ENCODE peak calls at places on chromosome 21, in six cellular contexts. D is CD4-positive, CD25-positive, alpha-beta regulatory T cell; J is IMR-90; C is neuronal stem cell; N is left lung; F is tibial artery. P is an unnamed sample.
A peak's percentile ranks its signal among the peaks of the same experiment; 100 is the strongest.

GRCh38 chr21:41885341-41886024 is 6.3 kb upstream of the PRDM15 start:
- DNase-seq in D (no peak), J (peak; percentile 53), C (no peak), N (no peak), F (no peak), P (no peak)

GRCh38 chr21:34008618-34009017 is 64.8 kb upstream of the MRPS6 start:
- DNase-seq in D (no peak), J (no peak), C (no peak), N (no peak), F (no peak), P (no peak)

GRCh38 chr21:17829472-17829871 is 10.3 kb upstream of the C21orf91 start:
- DNase-seq in D (no peak), J (peak; percentile 84), C (no peak), N (no peak), F (no peak), P (no peak)

GRCh38 chr21:32917392-32918135 is 108.2 kb upstream of the OLIG2 start:
- DNase-seq in D (no peak), J (no peak), C (no peak), N (no peak), F (no peak), P (no peak)

GRCh38 chr21:42491328-42491727 is 4.7 kb downstream of the RSPH1 start:
- DNase-seq in D (no peak), J (no peak), C (no peak), N (no peak), F (no peak), P (no peak)

GRCh38 chr21:21101911-21102310 is 103.7 kb downstream of the NCAM2 start:
- DNase-seq in D (no peak), J (peak; percentile 85), C (peak; percentile 36), N (no peak), F (no peak), P (peak; percentile 52)

GRCh38 chr21:31198575-31198974 is 145.5 kb downstream of the TIAM1 start:
- DNase-seq in D (peak; percentile 73), J (peak; percentile 62), C (peak; percentile 37), N (no peak), F (no peak), P (no peak)

GRCh38 chr21:29029524-29029923 is 5.1 kb downstream of the USP16 start:
- DNase-seq in D (no peak), J (no peak), C (no peak), N (no peak), F (no peak), P (no peak)

GRCh38 chr21:41751621-41752020 is 15.2 kb downstream of the RIPK4 start:
- DNase-seq in D (no peak), J (no peak), C (no peak), N (no peak), F (no peak), P (no peak)

GRCh38 chr21:18772876-18773275 is 369.3 kb upstream of the TMPRSS15 start:
- DNase-seq in D (no peak), J (no peak), C (no peak), N (no peak), F (no peak), P (no peak)

GRCh38 chr21:21111309-21111920 is 113.2 kb downstream of the NCAM2 start:
- DNase-seq in D (no peak), J (no peak), C (no peak), N (no peak), F (no peak), P (no peak)

GRCh38 chr21:45322231-45322959 is 34.7 kb upstream of the POFUT2 start:
- DNase-seq in D (no peak), J (no peak), C (no peak), N (no peak), F (peak; percentile 67), P (no peak)

GRCh38 chr21:45319461-45320211 is 31.9 kb upstream of the POFUT2 start:
- DNase-seq in D (no peak), J (peak; percentile 77), C (no peak), N (no peak), F (peak; percentile 95), P (no peak)

GRCh38 chr21:45320261-45320990 is 32.7 kb upstream of the POFUT2 start:
- DNase-seq in D (no peak), J (no peak), C (no peak), N (peak; percentile 61), F (peak; percentile 88), P (no peak)

GRCh38 chr21:45322960-45323461 is 35.3 kb upstream of the POFUT2 start:
- DNase-seq in D (no peak), J (no peak), C (no peak), N (no peak), F (peak; percentile 98), P (no peak)

DNA sequence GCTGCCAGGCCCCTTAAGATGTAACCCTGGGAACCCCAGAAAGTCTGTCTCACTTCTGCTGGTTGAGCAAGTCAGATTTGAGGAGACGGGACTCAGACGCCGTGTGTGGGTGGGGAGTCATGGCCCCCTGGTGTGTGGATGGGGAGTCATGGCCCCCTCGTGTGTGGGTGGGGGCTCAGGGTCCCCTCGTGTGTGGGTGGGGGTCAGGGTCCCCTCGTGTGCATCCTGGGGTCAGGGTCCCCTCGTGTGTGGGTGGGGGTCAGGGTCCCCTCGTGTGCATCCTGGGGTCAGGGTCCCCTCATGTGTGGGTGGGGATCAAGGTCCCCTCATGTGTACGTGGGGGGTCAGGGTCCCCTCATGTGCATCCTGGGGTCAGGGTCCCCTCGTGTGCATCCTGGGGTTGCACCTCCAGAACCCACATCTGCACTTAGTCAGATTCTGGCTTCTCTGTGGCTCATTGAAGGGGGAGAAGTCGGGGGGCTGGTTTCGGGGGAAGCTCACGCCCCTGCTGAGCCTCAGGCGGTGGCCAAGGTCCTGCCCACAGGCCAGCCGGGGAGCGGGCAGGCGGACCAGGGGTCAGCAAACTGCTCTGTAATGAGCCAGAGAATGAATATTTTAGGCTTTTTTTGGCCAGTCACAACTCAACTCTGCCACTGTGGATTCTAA is 33.4 kb upstream of the POFUT2 start:
- DNase-seq in D (no peak), J (no peak), C (no peak), N (no peak), F (peak; percentile 66), P (no peak)
- H3K4me1 ChIP-seq in D (peaks cover 17% of the 10 kb centered on the region), J (peaks cover 47% of the 10 kb centered on the region), C (peaks cover 19% of the 10 kb centered on the region), N (peaks cover 47% of the 10 kb centered on the region), F (peaks cover 82% of the 10 kb centered on the region), P (peaks cover 13% of the 10 kb centered on the region)

DNA sequence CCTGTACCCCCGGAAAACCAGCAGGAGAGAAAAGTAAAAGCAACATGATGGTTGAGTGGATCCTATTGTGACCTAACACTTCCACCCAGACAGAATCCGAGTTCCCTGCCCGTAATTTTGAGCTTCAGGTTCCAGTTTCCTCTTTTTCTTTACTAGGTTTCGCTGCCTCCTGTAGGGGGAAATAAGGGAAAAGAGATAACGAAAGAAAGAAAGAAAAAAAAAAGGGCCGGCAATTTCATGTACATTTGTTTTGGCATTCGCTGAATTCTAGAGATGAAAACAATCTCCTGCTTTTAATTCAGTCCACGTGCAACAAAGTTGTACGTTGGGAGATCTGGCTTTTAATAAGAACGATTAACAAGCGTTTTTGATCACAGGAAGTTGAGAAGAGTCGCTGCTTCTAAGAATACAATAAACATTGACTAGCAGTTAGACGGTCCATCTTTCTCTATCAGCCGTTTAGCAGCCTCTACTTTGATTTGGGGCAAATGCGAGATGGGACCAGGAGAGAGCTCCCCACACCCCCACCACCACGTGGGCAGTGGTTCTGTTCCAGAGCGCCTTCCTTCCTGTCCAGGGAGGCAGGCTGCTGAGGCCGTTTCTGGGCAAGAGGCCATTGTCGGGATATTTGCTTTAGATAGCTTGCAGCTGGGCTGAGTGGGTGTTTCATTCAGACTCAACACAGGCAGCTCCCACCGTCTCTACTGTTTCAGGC is 155.9 kb upstream of the RUNX1 start:
- DNase-seq in D (peak; percentile 47), J (peak; percentile 98), C (no peak), N (peak; percentile 82), F (peak; percentile 81), P (no peak)
- H3K4me3 ChIP-seq in D (peak overlapping the region; percentile 87), J (peak overlapping the region; percentile 25), C (no peak overlapping the region), N (peak overlapping the region; percentile 23), F (peak overlapping the region; percentile 30), P (no peak overlapping the region)

GRCh38 chr21:35144978-35145377 is 95.9 kb upstream of the RUNX1 start:
- DNase-seq in D (no peak), J (no peak), C (no peak), N (no peak), F (no peak), P (no peak)

GRCh38 chr21:35145626-35146236 is 96.6 kb upstream of the RUNX1 start:
- DNase-seq in D (no peak), J (no peak), C (no peak), N (no peak), F (no peak), P (no peak)

GRCh38 chr21:35149698-35150097 is 100.6 kb upstream of the RUNX1 start:
- DNase-seq in D (no peak), J (peak; percentile 39), C (no peak), N (no peak), F (no peak), P (no peak)

GRCh38 chr21:35150562-35151226 is 101.6 kb upstream of the RUNX1 start:
- DNase-seq in D (no peak), J (peak; percentile 73), C (no peak), N (no peak), F (no peak), P (no peak)

DNA sequence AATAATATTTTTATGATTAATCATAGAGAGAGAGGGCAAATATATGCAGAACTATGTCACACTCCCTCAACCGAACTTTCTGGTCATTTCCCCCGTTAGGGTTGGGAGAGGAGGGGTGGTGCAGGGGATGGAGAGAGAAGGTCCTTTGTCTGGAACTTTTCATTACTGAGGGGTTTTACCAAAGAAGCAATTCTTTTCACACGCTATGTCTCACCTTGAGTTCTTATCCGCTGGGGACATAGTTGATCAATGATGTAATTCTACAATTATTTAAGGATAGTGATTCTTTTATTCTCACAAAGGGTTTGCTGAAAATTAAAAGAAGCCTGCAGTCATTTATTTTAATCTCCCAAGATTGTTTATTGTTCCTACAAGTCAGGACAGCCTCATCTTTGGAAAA is 98.3 kb upstream of the RUNX1 start:
- DNase-seq in D (no peak), J (no peak), C (no peak), N (no peak), F (no peak), P (no peak)
- H3K4me1 ChIP-seq in D (no peaks in the 10 kb centered on the region), J (peaks cover 6% of the 10 kb centered on the region), C (peaks cover 2% of the 10 kb centered on the region), N (no peaks in the 10 kb centered on the region), F (no peaks in the 10 kb centered on the region), P (no peaks in the 10 kb centered on the region)

GRCh38 chr21:44486302-44486701 is 31.0 kb downstream of the LRRC3 start:
- DNase-seq in D (no peak), J (no peak), C (no peak), N (no peak), F (no peak), P (no peak)

GRCh38 chr21:44485796-44486195 is 30.5 kb downstream of the LRRC3 start:
- DNase-seq in D (peak; percentile 10), J (no peak), C (no peak), N (no peak), F (no peak), P (no peak)

GRCh38 chr21:44483288-44484237 is 28.3 kb downstream of the LRRC3 start:
- DNase-seq in D (no peak), J (peak; percentile 6), C (no peak), N (no peak), F (no peak), P (no peak)

GRCh38 chr21:44484498-44485253 is 29.4 kb downstream of the LRRC3 start:
- DNase-seq in D (no peak), J (no peak), C (no peak), N (no peak), F (no peak), P (no peak)

DNA sequence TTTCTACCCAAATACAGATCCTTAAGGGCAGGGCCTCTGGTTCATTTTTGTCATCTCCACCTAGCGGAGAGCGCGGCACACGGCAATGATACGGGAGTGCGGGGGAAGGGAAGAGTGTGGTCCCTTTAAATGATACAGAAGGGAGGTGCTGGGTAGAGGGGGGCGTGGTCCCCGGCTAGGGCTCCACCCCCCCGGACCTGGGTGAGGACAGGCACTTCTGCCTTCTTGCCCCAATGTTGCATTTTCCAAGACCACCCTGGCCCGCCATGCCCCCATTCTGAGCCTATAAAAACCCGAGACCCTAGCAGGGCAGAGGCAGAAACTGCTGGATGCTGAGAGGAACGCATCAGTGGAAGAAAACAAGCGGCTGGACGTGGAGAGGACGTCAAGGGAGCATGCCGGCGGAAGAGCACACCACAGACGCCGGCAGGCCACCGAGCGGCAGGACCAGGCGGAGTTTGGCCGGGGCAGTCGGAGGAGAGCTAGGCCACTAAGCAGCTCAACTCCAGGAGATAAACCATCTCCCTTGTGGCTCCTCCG is 30.0 kb downstream of the LRRC3 start:
- DNase-seq in D (peak; percentile 69), J (peak; percentile 8), C (peak; percentile 29), N (no peak), F (no peak), P (peak; percentile 43)
- H3K4me3 ChIP-seq in D (no peak overlapping the region), J (peak overlapping the region; percentile 47), C (peak overlapping the region; percentile 75), N (peak overlapping the region; percentile 21), F (peak overlapping the region; percentile 21), P (peak overlapping the region; percentile 55)